ENCODE peak calls at places on chromosomes 2 and 18, in four cellular contexts. U is T-cell; V is CD8-positive, alpha-beta memory T cell; S is left cardiac atrium. L is an unnamed sample.
A peak's percentile ranks its signal among the peaks of the same experiment; 100 is the strongest.

GRCh38 chr18:3029215-3029972 is 16.4 kb upstream of the LPIN2 start:
- DNase-seq in S (no peak), V (no peak), U (no peak), L (peak; percentile 87)

GRCh38 chr2:127580167-127581049 is 44.9 kb downstream of the MYO7B start:
- DNase-seq in U (no peak), S (no peak), V (no peak), L (no peak)

GRCh38 chr18:53457068-53457467 is 767.4 kb downstream of the MBD2 start:
- DNase-seq in V (no peak), U (no peak), S (no peak), L (no peak)

GRCh38 chr2:200860092-200860795 is 4.2 kb downstream of the CLK1 start:
- DNase-seq in S (peak; percentile 48), V (no peak), U (no peak), L (peak; percentile 46)

GRCh38 chr2:45582522-45582921 is 28.5 kb downstream of the SRBD1 start:
- DNase-seq in U (no peak), V (no peak), S (no peak), L (no peak)

GRCh38 chr18:39732918-39733317 is 2167.3 kb upstream of the CELF4 start:
- DNase-seq in V (no peak), U (no peak), S (no peak), L (no peak)

GRCh38 chr18:51321696-51322095 is 124.2 kb upstream of the MEX3C start:
- DNase-seq in S (no peak), V (no peak), U (no peak), L (no peak)

GRCh38 chr18:40179647-40180175 is 1775.3 kb upstream of the PIK3C3 start:
- DNase-seq in U (no peak), S (no peak), V (no peak), L (no peak)

GRCh38 chr2:96933528-96933927 is 52.9 kb downstream of the FAM178B start:
- DNase-seq in U (no peak), V (no peak), S (no peak), L (no peak)

GRCh38 chr2:210177769-210178168 is 6.6 kb upstream of the KANSL1L start:
- DNase-seq in S (no peak), V (no peak), U (no peak), L (no peak)

GRCh38 chr2:43221660-43222471 is 4.5 kb downstream of the ZFP36L2 start:
- DNase-seq in S (peak; percentile 90), U (no peak), V (peak; percentile 60), L (peak; percentile 92)

GRCh38 chr18:1846640-1847039 is 724.7 kb downstream of the METTL4 start:
- DNase-seq in S (no peak), V (no peak), U (no peak), L (no peak)

GRCh38 chr2:95027369-95027720 is 1.8 kb downstream of the MAL start:
- DNase-seq in V (no peak), S (no peak), U (no peak), L (no peak)

GRCh38 chr2:20355131-20355530 is 4.5 kb upstream of the PUM2 start:
- DNase-seq in V (no peak), S (no peak), U (no peak), L (no peak)

GRCh38 chr2:113212245-113213060 is 38.7 kb downstream of the PSD4 start:
- DNase-seq in V (no peak), U (no peak), S (peak; percentile 66), L (peak; percentile 45)

GRCh38 chr2:180519276-180519675 is 461.1 kb upstream of the UBE2E3 start:
- DNase-seq in V (no peak), U (no peak), S (no peak), L (no peak)

GRCh38 chr2:181174880-181175590 is 194.6 kb downstream of the UBE2E3 start:
- DNase-seq in U (no peak), V (no peak), S (no peak), L (no peak)

GRCh38 chr18:12282436-12283039 is 25.5 kb upstream of the TUBB6 start:
- DNase-seq in V (no peak), S (no peak), U (no peak), L (no peak)

GRCh38 chr2:213726101-213726500 is 441.8 kb downstream of the SPAG16 start:
- DNase-seq in V (no peak), S (no peak), U (no peak), L (no peak)

L was measured in testis.